ENCODE peak calls at places on chromosome 13, in eight cellular contexts. B, F, I, A, P, W, L and K are unnamed samples.

GRCh38 chr13:113973218-113974164 is at the start of gene C13orf46:
- DNase-seq in A (no peak), I (no peak), F (no peak), B (no peak), W (no peak), P (no peak), L (no peak), K (no peak)

GRCh38 chr13:112242777-112243176 is 133.4 kb upstream of the SPACA7 start:
- DNase-seq in W (no peak), B (no peak), A (no peak), I (no peak), P (no peak), L (no peak), F (no peak), K (no peak)

GRCh38 chr13:43110036-43110435 is 86.7 kb downstream of the DNAJC15 start:
- DNase-seq in P (no peak), L (peak; percentile 52), F (peak; percentile 24), B (no peak), W (no peak), I (no peak), A (no peak), K (no peak)

GRCh38 chr13:33446821-33447481 is 161.4 kb upstream of the STARD13 start:
- DNase-seq in F (no peak), I (no peak), W (no peak), L (no peak), P (peak; percentile 65), B (no peak), A (no peak), K (no peak)

GRCh38 chr13:73092831-73093230 is 34.0 kb downstream of the KLF5 start:
- DNase-seq in I (no peak), A (no peak), F (no peak), W (peak; percentile 11), P (no peak), B (no peak), L (no peak), K (no peak)

GRCh38 chr13:100721885-100722512 is 47.4 kb upstream of the TMTC4 start:
- DNase-seq in P (peak; percentile 35), B (peak; percentile 36), L (peak; percentile 45), F (peak; percentile 70), W (peak; percentile 39), I (peak; percentile 51), A (peak; percentile 32), K (no peak)

GRCh38 chr13:44281252-44282000 is 92.2 kb upstream of the SERP2 start:
- DNase-seq in F (no peak), B (peak; percentile 67), L (no peak), A (no peak), I (no peak), P (peak; percentile 84), W (no peak), K (no peak)

GRCh38 chr13:100433475-100433874 is 155.1 kb downstream of the GGACT start:
- DNase-seq in P (no peak), I (no peak), F (no peak), W (no peak), A (no peak), L (no peak), B (no peak), K (no peak)

GRCh38 chr13:48653074-48654054 is at the start of gene CYSLTR2:
- DNase-seq in I (peak; percentile 10), L (no peak), F (peak; percentile 9), P (peak; percentile 70), B (no peak), A (peak; percentile 33), W (no peak), K (peak; percentile 33)

GRCh38 chr13:60162096-60162495 is 1.6 kb downstream of the DIAPH3 start:
- DNase-seq in I (no peak), B (peak; percentile 31), F (no peak), W (no peak), L (no peak), A (no peak), P (no peak), K (no peak)

GRCh38 chr13:50676602-50677001 is 166.9 kb downstream of the DLEU7 start:
- DNase-seq in L (no peak), P (peak; percentile 86), W (no peak), A (no peak), B (peak; percentile 45), I (no peak), F (no peak), K (no peak)

GRCh38 chr13:114151565-114152284 is 19.3 kb upstream of the RASA3 start:
- DNase-seq in W (no peak), B (no peak), I (peak; percentile 62), A (no peak), L (no peak), P (no peak), F (peak; percentile 32), K (no peak)

GRCh38 chr13:110250258-110250891 is 56.6 kb downstream of the COL4A1 start:
- DNase-seq in L (no peak), A (no peak), W (no peak), P (peak; percentile 88), F (no peak), I (no peak), B (no peak), K (no peak)

GRCh38 chr13:34254366-34254765 is 436.4 kb downstream of the RFC3 start:
- DNase-seq in L (no peak), F (no peak), I (no peak), A (no peak), P (no peak), W (no peak), B (no peak), K (no peak)

GRCh38 chr13:32728327-32728726 is 142.1 kb downstream of the PDS5B start:
- DNase-seq in W (no peak), L (no peak), A (no peak), I (no peak), P (no peak), F (no peak), B (no peak), K (no peak)

GRCh38 chr13:48404952-48405351 is 8.0 kb downstream of the LPAR6 start:
- DNase-seq in B (no peak), L (no peak), F (no peak), W (no peak), I (no peak), A (no peak), P (no peak), K (no peak)

GRCh38 chr13:38868399-38868798 is 122.2 kb downstream of the STOML3 start:
- DNase-seq in W (no peak), F (no peak), I (no peak), P (no peak), B (no peak), L (no peak), A (no peak), K (no peak)

GRCh38 chr13:20411638-20412342 is 113.9 kb downstream of the CRYL1 start:
- DNase-seq in F (no peak), P (no peak), W (no peak), B (no peak), I (peak; percentile 44), L (no peak), A (peak; percentile 14), K (peak; percentile 56)

GRCh38 chr13:49641810-49642291 is 13.5 kb downstream of the ARL11 start:
- DNase-seq in P (peak; percentile 67), B (no peak), F (no peak), W (peak; percentile 61), A (no peak), L (no peak), I (no peak), K (no peak)

GRCh38 chr13:113927661-113928581 is 46.0 kb downstream of the C13orf46 start:
- DNase-seq in L (no peak), W (peak; percentile 96), A (no peak), P (peak; percentile 99), F (no peak), B (no peak), I (no peak), K (no peak)

GRCh38 chr13:60620611-60621395 is 223.8 kb downstream of the TDRD3 start:
- DNase-seq in W (no peak), B (no peak), L (no peak), P (no peak), I (no peak), F (no peak), A (no peak), K (no peak)

GRCh38 chr13:35768126-35768525 is 291.6 kb upstream of the MAB21L1 start:
- DNase-seq in L (peak; percentile 18), P (no peak), F (no peak), A (no peak), W (no peak), B (no peak), I (no peak), K (no peak)

GRCh38 chr13:76791290-76791664 is 94.9 kb downstream of the KCTD12 start:
- DNase-seq in A (no peak), P (no peak), F (peak; percentile 39), B (no peak), W (no peak), I (no peak), L (no peak), K (no peak)

GRCh38 chr13:113210834-113211233 is 1.4 kb downstream of the CUL4A start:
- DNase-seq in I (no peak), P (no peak), A (no peak), W (no peak), L (no peak), B (no peak), F (no peak), K (no peak)

GRCh38 chr13:56424246-56424645 is 716.5 kb upstream of the PRR20A start:
- DNase-seq in L (no peak), I (no peak), W (no peak), F (no peak), B (peak; percentile 2), P (no peak), A (no peak), K (no peak)

GRCh38 chr13:89951341-89951740 is 1396.1 kb upstream of the MIR17HG start:
- DNase-seq in P (no peak), L (no peak), W (no peak), B (no peak), F (no peak), I (no peak), A (no peak), K (no peak)